ENCODE peak calls at places on chromosomes 3 and 15, in seven cellular contexts. V, X, M, N, L, Q and C are unnamed samples.

GRCh38 chr3:71421820-71422566 is 161.5 kb downstream of the FOXP1 start:
- DNase-seq in N (no peak), X (no peak), M (no peak), L (no peak), Q (no peak), V (no peak), C (no peak)

GRCh38 chr15:72339777-72340177 is 19.8 kb upstream of the CELF6 start:
- DNase-seq in M (no peak), L (peak; percentile 92), N (no peak), Q (no peak), X (peak; percentile 82), V (no peak), C (peak; percentile 73)

GRCh38 chr3:52897130-52898109 is at the start of gene STIMATE:
- DNase-seq in V (peak; percentile 77), Q (peak; percentile 78), X (peak; percentile 71), N (peak; percentile 75), M (peak; percentile 92), L (peak; percentile 79), C (no peak)

GRCh38 chr3:191235331-191236314 is 36.6 kb downstream of the OSTN start:
- DNase-seq in M (no peak), Q (no peak), N (no peak), V (no peak), X (peak; percentile 55), L (peak; percentile 55), C (no peak)

GRCh38 chr15:78930577-78931388 is 14.1 kb downstream of the CTSH start:
- DNase-seq in M (no peak), L (peak; percentile 71), X (peak; percentile 87), Q (no peak), N (no peak), V (no peak), C (peak; percentile 86)

GRCh38 chr15:57647791-57648130 is 56.1 kb downstream of the MYZAP start:
- DNase-seq in Q (no peak), N (no peak), L (peak; percentile 33), X (peak; percentile 7), M (no peak), V (no peak), C (no peak)

GRCh38 chr3:149015383-149015782 is 24.0 kb downstream of the GYG1 start:
- DNase-seq in L (no peak), M (no peak), V (no peak), N (no peak), X (peak; percentile 53), Q (no peak), C (no peak)

GRCh38 chr3:197540961-197541377 is 14.8 kb downstream of the BDH1 start:
- DNase-seq in X (no peak), V (no peak), M (no peak), L (no peak), N (no peak), Q (no peak), C (no peak)

GRCh38 chr3:4351872-4352271 is 48.7 kb downstream of the SETMAR start:
- DNase-seq in L (no peak), V (no peak), X (no peak), M (no peak), N (no peak), Q (no peak), C (no peak)

GRCh38 chr15:70802629-70803028 is 39.3 kb upstream of the UACA start:
- DNase-seq in N (no peak), Q (no peak), V (no peak), M (no peak), X (peak; percentile 73), L (peak; percentile 54), C (no peak)

GRCh38 chr3:44326035-44326434 is 12.5 kb upstream of the TCAIM start:
- DNase-seq in L (peak; percentile 39), M (no peak), Q (no peak), V (no peak), N (no peak), X (no peak), C (no peak)

GRCh38 chr15:52252781-52253180 is 42.8 kb downstream of the MYO5C start:
- DNase-seq in L (peak; percentile 87), X (peak; percentile 65), V (no peak), N (no peak), Q (no peak), M (no peak), C (peak; percentile 83)

GRCh38 chr15:72991026-72991425 is 61.2 kb upstream of the NEO1 start:
- DNase-seq in V (no peak), L (peak; percentile 18), M (no peak), N (no peak), X (no peak), Q (no peak), C (no peak)

GRCh38 chr15:77004189-77004588 is 9.3 kb downstream of the PSTPIP1 start:
- DNase-seq in Q (no peak), M (no peak), N (no peak), X (no peak), L (no peak), V (no peak), C (no peak)

GRCh38 chr15:57735406-57735805 is 28.9 kb downstream of the POLR2M start:
- DNase-seq in V (no peak), M (no peak), X (no peak), N (no peak), L (no peak), Q (no peak), C (no peak)

GRCh38 chr3:100899440-100900091 is 93.7 kb downstream of the ABI3BP start:
- DNase-seq in X (no peak), V (no peak), L (peak; percentile 57), M (no peak), Q (no peak), N (no peak), C (no peak)